ENCODE peak calls at places on chromosome 7, in five cellular contexts. One of them, this sample, is unnamed.

GRCh38 chr7:37832194-37832593 is 16.2 kb upstream of the NME8 start:
- DNase-seq in heart left ventricle: peak; percentile 89
- DNase-seq in psoas muscle: peak; percentile 84
- DNase-seq in Caco-2: no peak
- DNase-seq in heart right ventricle: peak; percentile 82
- DNase-seq in this sample: peak; percentile 84

GRCh38 chr7:133873187-133873586 is 254.0 kb upstream of the LRGUK start:
- DNase-seq in Caco-2: no peak
- DNase-seq in heart left ventricle: no peak
- DNase-seq in heart right ventricle: no peak
- DNase-seq in psoas muscle: no peak
- DNase-seq in this sample: no peak

GRCh38 chr7:101581891-101582290 is 47.2 kb downstream of the MYL10 start:
- DNase-seq in psoas muscle: no peak
- DNase-seq in Caco-2: no peak
- DNase-seq in heart left ventricle: no peak
- DNase-seq in heart right ventricle: no peak
- DNase-seq in this sample: no peak

GRCh38 chr7:104982308-104982755 is 31.7 kb upstream of the KMT2E start:
- DNase-seq in Caco-2: no peak
- DNase-seq in heart right ventricle: no peak
- DNase-seq in heart left ventricle: no peak
- DNase-seq in psoas muscle: no peak
- DNase-seq in this sample: no peak

GRCh38 chr7:51090411-51090810 is 226.2 kb downstream of the COBL start:
- DNase-seq in psoas muscle: no peak
- DNase-seq in heart left ventricle: no peak
- DNase-seq in heart right ventricle: no peak
- DNase-seq in Caco-2: no peak
- DNase-seq in this sample: no peak

GRCh38 chr7:143015926-143016490 is 10.9 kb downstream of the OR9A2 start:
- DNase-seq in heart right ventricle: no peak
- DNase-seq in Caco-2: no peak
- DNase-seq in psoas muscle: no peak
- DNase-seq in heart left ventricle: no peak
- DNase-seq in this sample: no peak

GRCh38 chr7:68107256-68107655 is 1110.6 kb downstream of the TYW1 start:
- DNase-seq in heart left ventricle: no peak
- DNase-seq in heart right ventricle: no peak
- DNase-seq in psoas muscle: no peak
- DNase-seq in Caco-2: no peak
- DNase-seq in this sample: no peak

GRCh38 chr7:122517576-122517975 is 181.3 kb downstream of the RNF133 start:
- DNase-seq in heart right ventricle: no peak
- DNase-seq in Caco-2: no peak
- DNase-seq in psoas muscle: no peak
- DNase-seq in heart left ventricle: no peak
- DNase-seq in this sample: no peak

GRCh38 chr7:127208351-127208750 is 44.4 kb downstream of the GRM8 start:
- DNase-seq in psoas muscle: no peak
- DNase-seq in heart left ventricle: no peak
- DNase-seq in heart right ventricle: no peak
- DNase-seq in Caco-2: no peak
- DNase-seq in this sample: no peak

GRCh38 chr7:106731207-106731606 is 70.2 kb upstream of the CCDC71L start:
- DNase-seq in psoas muscle: no peak
- DNase-seq in heart right ventricle: no peak
- DNase-seq in Caco-2: no peak
- DNase-seq in heart left ventricle: no peak
- DNase-seq in this sample: no peak

GRCh38 chr7:122743211-122743610 is 40.5 kb upstream of the RNF148 start:
- DNase-seq in heart left ventricle: no peak
- DNase-seq in psoas muscle: no peak
- DNase-seq in heart right ventricle: no peak
- DNase-seq in Caco-2: no peak
- DNase-seq in this sample: no peak

GRCh38 chr7:18828333-18829100 is 288.9 kb downstream of the TWIST1 start:
- DNase-seq in heart right ventricle: no peak
- DNase-seq in heart left ventricle: no peak
- DNase-seq in Caco-2: no peak
- DNase-seq in psoas muscle: no peak
- DNase-seq in this sample: no peak

GRCh38 chr7:156947120-156947843 is 2.2 kb upstream of the NOM1 start:
- DNase-seq in Caco-2: no peak
- DNase-seq in psoas muscle: no peak
- DNase-seq in heart left ventricle: no peak
- DNase-seq in heart right ventricle: no peak
- DNase-seq in this sample: no peak

GRCh38 chr7:51950811-51951210 is 634.2 kb upstream of the COBL start:
- DNase-seq in heart right ventricle: no peak
- DNase-seq in heart left ventricle: no peak
- DNase-seq in Caco-2: no peak
- DNase-seq in psoas muscle: no peak
- DNase-seq in this sample: no peak

GRCh38 chr7:57438244-57438643 is 11.7 kb upstream of the ZNF716 start:
- DNase-seq in Caco-2: no peak
- DNase-seq in heart right ventricle: no peak
- DNase-seq in heart left ventricle: no peak
- DNase-seq in psoas muscle: no peak
- DNase-seq in this sample: no peak

GRCh38 chr7:77442631-77443420 is 26.7 kb upstream of the GSAP start:
- DNase-seq in Caco-2: no peak
- DNase-seq in heart left ventricle: no peak
- DNase-seq in heart right ventricle: no peak
- DNase-seq in psoas muscle: no peak
- DNase-seq in this sample: no peak

GRCh38 chr7:117251687-117252086 is 71.2 kb downstream of the WNT2 start:
- DNase-seq in heart left ventricle: no peak
- DNase-seq in Caco-2: no peak
- DNase-seq in heart right ventricle: no peak
- DNase-seq in psoas muscle: no peak
- DNase-seq in this sample: no peak

GRCh38 chr7:129923709-129924108 is 29.1 kb downstream of the UBE2H start:
- DNase-seq in Caco-2: no peak
- DNase-seq in psoas muscle: no peak
- DNase-seq in heart left ventricle: no peak
- DNase-seq in heart right ventricle: no peak
- DNase-seq in this sample: no peak

GRCh38 chr7:33411000-33411399 is 281.6 kb downstream of the BBS9 start:
- DNase-seq in Caco-2: no peak
- DNase-seq in heart right ventricle: no peak
- DNase-seq in heart left ventricle: no peak
- DNase-seq in psoas muscle: no peak
- DNase-seq in this sample: no peak

GRCh38 chr7:5426226-5426475 is 2.5 kb upstream of the TNRC18 start:
- DNase-seq in Caco-2: no peak
- DNase-seq in heart left ventricle: no peak
- DNase-seq in heart right ventricle: no peak
- DNase-seq in psoas muscle: peak; percentile 77
- DNase-seq in this sample: no peak

GRCh38 chr7:32056767-32057166 is 13.4 kb downstream of the PDE1C start:
- DNase-seq in heart right ventricle: no peak
- DNase-seq in heart left ventricle: no peak
- DNase-seq in psoas muscle: no peak
- DNase-seq in Caco-2: no peak
- DNase-seq in this sample: no peak

GRCh38 chr7:34277801-34278195 is 372.5 kb downstream of the BMPER start:
- DNase-seq in Caco-2: no peak
- DNase-seq in psoas muscle: no peak
- DNase-seq in heart left ventricle: no peak
- DNase-seq in heart right ventricle: no peak
- DNase-seq in this sample: no peak

GRCh38 chr7:101743241-101743994 is 74.0 kb upstream of the CUX1 start:
- DNase-seq in psoas muscle: peak; percentile 72
- DNase-seq in Caco-2: peak; percentile 66
- DNase-seq in heart left ventricle: peak; percentile 72
- DNase-seq in heart right ventricle: peak; percentile 54
- DNase-seq in this sample: peak; percentile 60

GRCh38 chr7:23022258-23022745 is 8.4 kb upstream of the HYCC1 start:
- DNase-seq in Caco-2: no peak
- DNase-seq in heart right ventricle: no peak
- DNase-seq in heart left ventricle: no peak
- DNase-seq in psoas muscle: no peak
- DNase-seq in this sample: no peak

GRCh38 chr7:13989138-13989943 is at the start of gene ETV1:
- DNase-seq in heart right ventricle: peak; percentile 54
- DNase-seq in Caco-2: peak; percentile 48
- DNase-seq in psoas muscle: peak; percentile 62
- DNase-seq in heart left ventricle: peak; percentile 69
- DNase-seq in this sample: peak; percentile 76
- TF ChIP-seq CTCF in heart right ventricle: peak; percentile 23
- TF ChIP-seq CTCF in Caco-2: no peak
- TF ChIP-seq CTCF in psoas muscle: peak; percentile 15
- TF ChIP-seq CTCF in heart left ventricle: no peak
- TF ChIP-seq CTCF in this sample: no peak

GRCh38 chr7:74165867-74166593 is 8.1 kb upstream of the EIF4H start:
- DNase-seq in heart right ventricle: no peak
- DNase-seq in Caco-2: no peak
- DNase-seq in psoas muscle: no peak
- DNase-seq in heart left ventricle: no peak
- DNase-seq in this sample: no peak

DNA sequence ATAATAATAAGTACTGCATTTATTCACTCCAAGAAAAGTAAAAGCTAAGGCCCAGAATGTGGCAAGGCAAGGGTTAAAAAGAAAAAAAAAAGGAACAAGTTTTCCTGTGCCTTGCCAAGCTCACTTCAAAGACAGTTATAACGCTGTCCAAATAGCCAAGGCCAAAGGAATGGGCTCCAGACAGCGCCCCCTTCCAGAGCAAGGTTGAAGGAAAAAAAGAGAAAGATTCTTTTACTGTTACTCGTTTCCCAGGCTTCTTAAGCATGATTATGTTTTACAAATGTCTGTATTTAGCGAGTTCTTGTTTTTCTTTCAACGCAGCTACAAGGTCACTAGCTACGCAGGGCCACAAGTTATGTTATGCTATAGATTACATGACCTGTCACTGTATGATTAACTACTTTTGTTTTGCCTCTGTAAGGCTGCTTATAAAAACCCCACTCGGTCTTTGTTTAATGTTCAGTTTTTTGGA is 9.1 kb upstream of the EIF4H start:
- DNase-seq in heart left ventricle: no peak
- DNase-seq in heart right ventricle: no peak
- DNase-seq in psoas muscle: no peak
- DNase-seq in Caco-2: no peak
- DNase-seq in this sample: no peak
- TF ChIP-seq CTCF in heart left ventricle: peak; percentile 21
- TF ChIP-seq CTCF in heart right ventricle: peak; percentile 19
- TF ChIP-seq CTCF in psoas muscle: no peak
- TF ChIP-seq CTCF in Caco-2: no peak
- TF ChIP-seq CTCF in this sample: no peak

DNA sequence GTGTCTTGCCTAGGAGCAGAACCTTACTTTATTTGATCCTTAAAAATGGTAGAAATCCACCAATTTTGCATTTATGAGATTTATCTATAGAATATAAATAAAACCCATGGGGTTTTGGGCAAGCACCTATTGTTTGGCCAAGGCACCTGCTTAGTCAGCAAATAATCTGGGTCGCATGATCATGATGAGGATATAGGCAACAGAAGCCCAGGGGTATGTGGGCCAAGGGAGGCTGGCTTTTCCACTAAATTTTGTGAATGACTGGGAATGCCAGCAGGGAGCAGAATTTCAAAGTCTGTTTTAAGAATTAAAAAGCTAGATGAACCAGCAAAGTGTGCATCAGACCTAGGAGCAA is 17.3 kb downstream of the SCRN1 start:
- DNase-seq in Caco-2: no peak
- DNase-seq in heart right ventricle: no peak
- DNase-seq in heart left ventricle: no peak
- DNase-seq in psoas muscle: no peak
- DNase-seq in this sample: no peak
- TF ChIP-seq CTCF in Caco-2: no peak
- TF ChIP-seq CTCF in heart right ventricle: no peak
- TF ChIP-seq CTCF in heart left ventricle: no peak
- TF ChIP-seq CTCF in psoas muscle: no peak
- TF ChIP-seq CTCF in this sample: no peak

DNA sequence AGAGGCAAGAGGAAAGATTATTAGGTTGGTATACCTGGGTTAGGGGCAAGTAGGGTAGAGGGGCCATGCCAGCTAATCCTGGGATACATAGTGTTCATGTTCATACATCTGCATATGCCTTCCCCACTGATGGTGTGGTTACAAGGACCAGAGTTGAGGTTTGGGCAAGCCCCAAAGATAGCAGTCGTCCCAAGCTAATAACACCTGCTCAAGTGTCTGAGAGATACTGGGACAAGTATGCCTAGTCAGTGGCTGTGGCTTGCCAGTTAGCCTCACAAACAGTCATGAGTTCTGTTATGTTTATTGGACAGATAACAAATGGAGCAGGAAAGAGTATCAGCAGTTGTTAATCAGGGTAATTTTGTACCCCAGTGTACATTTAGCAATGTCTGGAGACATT is 139.6 kb downstream of the ADAM22 start:
- DNase-seq in psoas muscle: no peak
- DNase-seq in heart right ventricle: no peak
- DNase-seq in heart left ventricle: no peak
- DNase-seq in Caco-2: no peak
- DNase-seq in this sample: no peak
- TF ChIP-seq CTCF in psoas muscle: no peak
- TF ChIP-seq CTCF in heart right ventricle: no peak
- TF ChIP-seq CTCF in heart left ventricle: no peak
- TF ChIP-seq CTCF in Caco-2: no peak
- TF ChIP-seq CTCF in this sample: no peak

GRCh38 chr7:87361320-87361719 is 15.9 kb downstream of the CROT start:
- DNase-seq in psoas muscle: no peak
- DNase-seq in Caco-2: no peak
- DNase-seq in heart left ventricle: no peak
- DNase-seq in heart right ventricle: no peak
- DNase-seq in this sample: no peak
- TF ChIP-seq CTCF in psoas muscle: no peak
- TF ChIP-seq CTCF in Caco-2: no peak
- TF ChIP-seq CTCF in heart left ventricle: no peak
- TF ChIP-seq CTCF in heart right ventricle: no peak
- TF ChIP-seq CTCF in this sample: no peak

This sample was measured in left lung.